ENCODE peak calls at places on chromosomes 4 and X, in five cellular contexts. U is vagina; W is CD4-positive, alpha-beta T cell; K is stimulated activated CD4-positive, alpha-beta T cell treated with anti-CD3 and anti-CD28 coated beads, Interleukin-15, amount 100 ng/mL, for 24 hours; H is NCI-H1092 treated with DMSO at 0.1 percent for 48 hours. V is an unnamed sample.

GRCh38 chr4:121900132-121900983 is 30.1 kb upstream of the BBS7 start:
- DNase-seq in U (no peak), W (peak), K (peak), H (peak), V (peak)

GRCh38 chr4:1351854-1352633 is 5.0 kb downstream of the UVSSA start:
- DNase-seq in U (no peak), W (peak), K (peak), H (peak), V (peak)

GRCh38 chrX:78103001-78103634 is 930 bp upstream of the PGK1 start:
- DNase-seq in U (no peak), W (no peak), K (no peak), H (no peak), V (no peak)

GRCh38 chr4:40238700-40239548 is 42.1 kb downstream of the RHOH start:
- DNase-seq in U (no peak), W (peak), K (peak), H (no peak), V (peak)

GRCh38 chr4:23171971-23172370 is 479.2 kb downstream of the GBA3 start:
- DNase-seq in U (no peak), W (no peak), K (no peak), H (no peak), V (no peak)

GRCh38 chrX:41332408-41332987 is 1.5 kb upstream of the DDX3X start:
- DNase-seq in U (no peak), W (no peak), K (no peak), H (peak), V (no peak)

GRCh38 chr4:27666943-27667342 is 806.3 kb downstream of the STIM2 start:
- DNase-seq in U (no peak), W (no peak), K (no peak), H (peak), V (no peak)

GRCh38 chrX:43165343-43165920 is 387.5 kb upstream of the PPP1R2C start:
- DNase-seq in U (no peak), W (no peak), K (peak), H (no peak), V (no peak)

GRCh38 chr4:156295676-156296075 is 342.0 kb upstream of the CTSO start:
- DNase-seq in U (no peak), W (no peak), K (no peak), H (no peak), V (no peak)

GRCh38 chrX:65689377-65689776 is 21.9 kb downstream of the MSN start:
- DNase-seq in U (no peak), W (no peak), K (no peak), H (no peak), V (no peak)

GRCh38 chr4:184792334-184792733 is 33.4 kb downstream of the ACSL1 start:
- DNase-seq in U (no peak), W (no peak), K (no peak), H (no peak), V (no peak)

GRCh38 chr4:16579866-16580265 is 318.6 kb downstream of the LDB2 start:
- DNase-seq in U (no peak), W (no peak), K (no peak), H (no peak), V (no peak)

GRCh38 chr4:74283614-74284013 is 24.7 kb upstream of the EPGN start:
- DNase-seq in U (no peak), W (no peak), K (no peak), H (no peak), V (no peak)

GRCh38 chr4:20252656-20253271 is 1.1 kb downstream of the SLIT2 start:
- DNase-seq in U (peak), W (no peak), K (peak), H (peak), V (no peak)

GRCh38 chr4:155604718-155605601 is 61.7 kb upstream of the GUCY1A1 start:
- DNase-seq in U (no peak), W (no peak), K (no peak), H (no peak), V (no peak)

GRCh38 chr4:111268769-111269414 is 646.0 kb upstream of the PITX2 start:
- DNase-seq in U (no peak), W (no peak), K (no peak), H (no peak), V (no peak)

GRCh38 chr4:137000432-137000831 is 531.9 kb downstream of the PCDH18 start:
- DNase-seq in U (no peak), W (no peak), K (no peak), H (no peak), V (no peak)

GRCh38 chrX:97050413-97050812 is 166.7 kb downstream of the RPA4 start:
- DNase-seq in U (no peak), W (no peak), K (no peak), H (no peak), V (no peak)

GRCh38 chrX:57573754-57574153 is 18.1 kb upstream of the ZXDB start:
- DNase-seq in U (no peak), W (no peak), K (peak), H (peak), V (no peak)

GRCh38 chrX:65751511-65751910 is 84.1 kb downstream of the MSN start:
- DNase-seq in U (no peak), W (no peak), K (no peak), H (no peak), V (no peak)

GRCh38 chr4:48403779-48404178 is 62.5 kb downstream of the SLAIN2 start:
- DNase-seq in U (no peak), W (no peak), K (no peak), H (no peak), V (no peak)

GRCh38 chr4:30716671-30717207 is 3.4 kb upstream of the PCDH7 start:
- DNase-seq in U (no peak), W (no peak), K (peak), H (peak), V (no peak)

GRCh38 chrX:50054147-50054546 is 131.8 kb downstream of the CLCN5 start:
- DNase-seq in U (no peak), W (no peak), K (no peak), H (no peak), V (no peak)

GRCh38 chr4:137531951-137532868 is at the start of gene PCDH18:
- DNase-seq in U (peak), W (no peak), K (peak), H (no peak), V (no peak)

GRCh38 chrX:20315140-20315539 is 48.4 kb upstream of the RPS6KA3 start:
- DNase-seq in U (no peak), W (no peak), K (no peak), H (no peak), V (no peak)